ENCODE peak calls at places on chromosomes 16 and 17, in five cellular contexts. A is stomach, Q is AG04450, X is ovary, W is fibroblast of pulmonary artery. I is an unnamed sample.

GRCh38 chr17:48322060-48322459 is 108.0 kb downstream of the SKAP1 start:
- DNase-seq in A (no peak), Q (no peak), X (no peak), W (peak), I (no peak)

GRCh38 chr17:50063516-50064252 is 7.8 kb downstream of the ITGA3 start:
- DNase-seq in A (no peak), Q (no peak), X (peak), W (no peak), I (no peak)

GRCh38 chr16:15033309-15033707 is 22.6 kb downstream of the NTAN1 start:
- DNase-seq in A (no peak), Q (no peak), X (no peak), W (no peak), I (no peak)

GRCh38 chr16:77432264-77432663 is 2.6 kb downstream of the ADAMTS18 start:
- DNase-seq in A (no peak), Q (no peak), X (no peak), W (no peak), I (no peak)

GRCh38 chr17:48600244-48601098 is 4.3 kb downstream of the HOXB6 start:
- DNase-seq in A (no peak), Q (no peak), X (no peak), W (no peak), I (no peak)

GRCh38 chr16:50251375-50252081 is 14.8 kb upstream of the ADCY7 start:
- DNase-seq in A (no peak), Q (peak), X (peak), W (peak), I (peak)

GRCh38 chr16:50245417-50246298 is 20.7 kb upstream of the ADCY7 start:
- DNase-seq in A (peak), Q (no peak), X (peak), W (peak), I (no peak)

GRCh38 chr17:40310882-40311391 is 2.0 kb downstream of the RARA start:
- DNase-seq in A (no peak), Q (no peak), X (peak), W (no peak), I (no peak)

GRCh38 chr16:3166505-3166886 is 21.5 kb upstream of the OR1F1 start:
- DNase-seq in A (no peak), Q (no peak), X (no peak), W (no peak), I (no peak)

GRCh38 chr17:47204722-47205418 is 4.3 kb upstream of the MYL4 start:
- DNase-seq in A (no peak), Q (no peak), X (no peak), W (no peak), I (no peak)

GRCh38 chr16:46736695-46737094 is 11.4 kb downstream of the MYLK3 start:
- DNase-seq in A (no peak), Q (no peak), X (no peak), W (peak), I (no peak)

GRCh38 chr17:7041607-7042506 is 2.0 kb downstream of the SLC16A11 start:
- DNase-seq in A (no peak), Q (no peak), X (no peak), W (no peak), I (no peak)
- H3K4me3 ChIP-seq in A (peak), Q (no peak), X (peak), W (peak), I (no peak)

GRCh38 chr17:68195667-68196393 is 52.0 kb upstream of the AMZ2 start:
- DNase-seq in A (no peak), Q (no peak), X (peak), W (no peak), I (no peak)
- H3K4me3 ChIP-seq in A (peak), Q (no peak), X (no peak), W (no peak), I (no peak)

DNA sequence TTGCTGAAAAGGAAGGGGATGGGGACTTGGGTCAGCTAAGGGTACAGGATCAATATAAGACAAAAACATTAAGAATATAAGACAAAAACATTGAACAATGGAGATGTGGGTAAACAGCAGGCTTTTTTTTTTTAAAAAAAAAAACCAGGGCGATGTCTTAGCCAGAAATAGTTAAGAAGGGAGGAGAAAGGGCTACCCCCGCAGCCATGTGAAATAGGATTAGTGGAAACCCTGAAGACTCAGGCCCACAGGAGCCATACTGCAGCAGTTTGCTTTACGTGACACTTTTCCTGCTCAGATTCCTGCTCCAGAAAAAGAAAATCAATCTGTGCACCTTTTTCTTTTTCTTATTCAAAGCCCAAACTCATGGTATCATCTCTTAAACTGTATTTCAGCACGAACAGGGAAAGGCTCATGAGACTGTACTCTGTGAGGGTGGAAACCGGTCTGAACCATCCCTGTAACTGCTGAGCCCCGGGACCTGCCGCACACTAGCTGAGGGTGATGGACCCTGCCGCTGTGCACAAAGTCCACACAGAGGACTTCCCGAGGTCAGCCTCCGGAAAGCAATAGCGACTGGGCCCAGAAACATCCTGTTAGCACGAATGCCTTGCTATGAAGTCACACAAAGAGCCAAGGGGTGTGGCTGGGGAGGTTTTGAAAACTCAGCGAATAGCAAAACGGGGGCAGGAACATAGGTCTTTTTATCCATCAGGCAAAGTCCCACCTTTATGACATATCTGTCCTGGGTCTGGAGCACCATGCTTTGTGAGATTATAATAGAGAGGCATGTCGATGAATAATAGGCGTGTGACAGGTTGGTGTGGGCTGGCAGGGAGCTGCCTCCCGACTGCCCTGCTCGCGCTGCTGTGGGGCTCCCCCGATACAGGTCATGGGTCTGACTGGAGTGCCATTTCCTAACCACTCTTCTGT is 33.2 kb downstream of the CDK5R1 start:
- DNase-seq in A (peak), Q (no peak), X (no peak), W (no peak), I (no peak)
- H3K4me3 ChIP-seq in A (peak), Q (peak), X (peak), W (peak), I (peak)

GRCh38 chr17:37744961-37745800 is at the start of gene HNF1B:
- DNase-seq in A (peak), Q (no peak), X (no peak), W (no peak), I (no peak)

GRCh38 chr17:37744633-37744927 is 279 bp downstream of the HNF1B start:
- DNase-seq in A (no peak), Q (no peak), X (no peak), W (no peak), I (no peak)

GRCh38 chr17:37747222-37747621 is 2.4 kb upstream of the HNF1B start:
- DNase-seq in A (no peak), Q (no peak), X (no peak), W (no peak), I (no peak)

GRCh38 chr17:37746617-37747016 is 1.8 kb upstream of the HNF1B start:
- DNase-seq in A (no peak), Q (no peak), X (no peak), W (no peak), I (no peak)

GRCh38 chr17:37745801-37746426 is 1.1 kb upstream of the HNF1B start:
- DNase-seq in A (no peak), Q (no peak), X (no peak), W (no peak), I (no peak)
- H3K4me3 ChIP-seq in A (peak), Q (no peak), X (no peak), W (no peak), I (no peak)

DNA sequence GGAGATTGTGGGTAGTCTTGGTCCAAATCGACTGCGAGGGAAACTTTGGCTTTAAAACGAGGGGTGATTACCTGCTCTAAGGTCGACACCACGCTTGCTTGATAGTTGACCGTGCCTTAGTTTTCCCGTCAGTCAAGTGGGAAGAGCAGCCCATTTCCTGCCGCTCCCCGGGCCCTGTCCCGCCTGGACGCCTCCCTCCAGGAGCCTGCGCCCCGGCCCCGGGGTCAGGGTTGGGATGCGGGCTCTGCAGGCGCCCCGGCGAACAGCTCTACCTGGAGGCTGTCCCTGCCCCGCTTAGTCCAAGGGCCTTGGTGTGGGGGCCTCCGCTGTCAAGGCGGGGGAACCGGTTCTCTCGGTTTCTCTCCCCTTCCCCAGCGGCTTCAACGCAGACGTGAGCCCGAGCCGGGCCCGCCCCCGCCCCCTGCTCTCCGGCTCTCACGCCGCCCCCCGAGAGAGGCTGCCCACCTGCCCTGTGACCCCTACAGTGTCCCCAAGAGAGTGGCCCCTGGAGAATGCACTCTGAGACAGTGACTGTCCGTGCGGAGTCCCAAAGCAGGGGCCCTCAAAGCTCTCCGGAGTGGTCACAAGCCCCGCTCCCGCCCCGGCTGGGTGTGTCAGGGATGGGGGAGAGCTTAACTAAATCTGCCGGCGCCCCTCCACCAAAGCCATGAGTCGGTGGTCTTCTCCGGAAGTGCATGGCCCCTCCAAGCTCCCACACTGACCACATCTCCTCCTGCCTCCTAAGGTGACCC is 117.4 kb upstream of the SMURF2 start:
- DNase-seq in A (no peak), Q (no peak), X (peak), W (no peak), I (no peak)
- H3K4me3 ChIP-seq in A (peak), Q (no peak), X (no peak), W (no peak), I (no peak)

DNA sequence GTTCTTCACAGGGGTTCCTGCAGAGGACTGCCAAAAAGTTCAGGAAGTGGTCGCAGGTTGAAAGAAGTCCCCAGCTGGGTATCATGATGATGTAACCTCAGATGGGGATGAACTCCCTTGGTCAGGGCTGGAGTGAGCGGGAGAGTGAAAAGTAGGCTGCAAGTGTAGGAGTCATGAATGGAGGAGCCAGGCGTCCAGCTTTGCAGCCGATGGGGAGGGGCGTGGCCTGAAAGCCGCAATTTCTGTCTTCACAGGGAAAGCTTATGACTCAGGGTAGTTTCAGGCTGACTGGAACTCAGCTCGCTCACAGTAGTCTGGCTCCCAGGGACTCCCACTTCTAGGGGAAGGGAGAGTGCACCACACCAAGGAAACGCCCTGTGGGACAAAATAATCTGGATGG is 70.0 kb upstream of the HS3ST3A1 start:
- DNase-seq in A (no peak), Q (no peak), X (no peak), W (no peak), I (no peak)
- H3K4me3 ChIP-seq in A (no peak), Q (no peak), X (no peak), W (no peak), I (no peak)

GRCh38 chr16:12256880-12257279 is 280.3 kb downstream of the SNX29 start:
- DNase-seq in A (no peak), Q (no peak), X (no peak), W (no peak), I (no peak)
- H3K4me3 ChIP-seq in A (no peak), Q (no peak), X (no peak), W (no peak), I (no peak)

GRCh38 chr16:75488322-75488721 is 6.9 kb downstream of the CHST6 start:
- DNase-seq in A (no peak), Q (no peak), X (no peak), W (no peak), I (no peak)

GRCh38 chr16:75483222-75483621 is 12.0 kb downstream of the CHST6 start:
- DNase-seq in A (no peak), Q (peak), X (no peak), W (no peak), I (no peak)

GRCh38 chr16:75485230-75486013 is 9.8 kb downstream of the CHST6 start:
- DNase-seq in A (no peak), Q (no peak), X (no peak), W (no peak), I (no peak)

GRCh38 chr16:75486014-75486404 is 9.2 kb downstream of the CHST6 start:
- DNase-seq in A (no peak), Q (no peak), X (no peak), W (no peak), I (no peak)

GRCh38 chr16:75486666-75487313 is 8.5 kb downstream of the CHST6 start:
- DNase-seq in A (no peak), Q (no peak), X (no peak), W (no peak), I (no peak)
- H3K4me3 ChIP-seq in A (no peak), Q (no peak), X (no peak), W (no peak), I (no peak)

DNA sequence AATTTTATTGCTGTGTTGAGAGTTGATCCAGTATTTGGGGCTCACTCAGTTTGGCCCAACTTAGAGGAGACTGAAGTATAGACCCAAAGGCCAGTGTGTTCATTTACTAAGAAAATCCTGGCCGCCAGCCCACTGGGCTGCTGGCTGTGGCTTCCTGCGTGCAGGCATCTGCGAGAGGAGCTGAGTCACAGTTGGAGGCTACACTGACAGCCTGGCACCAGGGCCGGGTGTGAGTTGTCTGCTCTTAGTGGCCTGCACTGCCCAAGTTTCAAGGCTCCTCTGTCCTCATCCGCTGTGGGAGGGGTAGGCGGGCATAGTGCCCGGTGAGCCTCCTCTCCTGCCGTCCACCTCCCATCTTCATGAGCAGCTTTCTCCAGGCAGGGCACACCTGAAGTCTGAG is 54.2 kb downstream of the PLD6 start:
- DNase-seq in A (peak), Q (peak), X (peak), W (peak), I (peak)
- H3K4me3 ChIP-seq in A (no peak), Q (no peak), X (no peak), W (no peak), I (no peak)

I was measured in AG04449.